ENCODE peak calls at places on chromosomes 2 and 18, in seven cellular contexts. I, F, A, Y, J, Q and N are unnamed samples. For H3K4me1, the result is how much of the 10 kb centered on the place peaks cover.

GRCh38 chr18:8800445-8800844 is 95.1 kb downstream of the MTCL1 start:
- DNase-seq in Q (no peak), I (no peak), Y (no peak), A (no peak), F (no peak), J (no peak), N (no peak)

GRCh38 chr2:106095478-106096392 is 98.4 kb downstream of the UXS1 start:
- DNase-seq in A (no peak), Y (peak), J (no peak), Q (no peak), I (no peak), F (no peak), N (no peak)

GRCh38 chr18:36589857-36590543 is 238.8 kb downstream of the TPGS2 start:
- DNase-seq in Y (no peak), F (no peak), Q (no peak), A (no peak), J (no peak), I (no peak), N (no peak)

GRCh38 chr2:98822301-98823164 is 91.6 kb upstream of the MGAT4A start:
- DNase-seq in A (no peak), F (no peak), Q (no peak), J (peak), Y (peak), I (peak), N (peak)

GRCh38 chr2:1593371-1594205 is 150.7 kb downstream of the PXDN start:
- DNase-seq in I (no peak), Y (peak), F (no peak), A (no peak), J (no peak), Q (no peak), N (no peak)

GRCh38 chr2:189580662-189581353 is at the start of gene SLC40A1:
- DNase-seq in Y (peak), J (peak), Q (peak), F (peak), A (peak), I (peak), N (no peak)

GRCh38 chr2:181991171-181991885 is 5.7 kb downstream of the PPP1R1C start:
- DNase-seq in J (no peak), I (no peak), Q (no peak), A (no peak), F (no peak), Y (no peak), N (no peak)

GRCh38 chr2:99496021-99496420 is 6.2 kb upstream of the REV1 start:
- DNase-seq in F (no peak), J (no peak), I (no peak), A (no peak), Y (no peak), Q (no peak), N (no peak)

GRCh38 chr2:28343971-28344715 is 48.5 kb upstream of the FOSL2 start:
- DNase-seq in J (no peak), F (no peak), A (no peak), Y (no peak), Q (no peak), I (no peak), N (no peak)

GRCh38 chr2:625415-626135 is 51.6 kb downstream of the TMEM18 start:
- DNase-seq in Q (no peak), I (no peak), F (no peak), A (no peak), Y (peak), J (no peak), N (no peak)

GRCh38 chr2:241151934-241152660 is 1.8 kb downstream of the PPP1R7 start:
- DNase-seq in A (no peak), J (no peak), F (no peak), Y (no peak), Q (no peak), I (no peak), N (no peak)

GRCh38 chr18:80200171-80200931 is 47.0 kb downstream of the PARD6G start:
- DNase-seq in Q (no peak), F (no peak), J (no peak), I (no peak), Y (peak), A (no peak), N (no peak)

GRCh38 chr2:173652311-173652710 is 297.6 kb downstream of the CDCA7 start:
- DNase-seq in Y (no peak), Q (no peak), I (no peak), A (no peak), F (no peak), J (no peak), N (no peak)

GRCh38 chr2:235314371-235314915 is 179.4 kb upstream of the AGAP1 start:
- DNase-seq in Q (no peak), J (no peak), F (no peak), A (no peak), Y (no peak), I (no peak), N (no peak)

GRCh38 chr2:105470979-105471378 is 72.1 kb upstream of the FHL2 start:
- DNase-seq in J (no peak), A (no peak), Q (no peak), F (no peak), Y (no peak), I (no peak), N (no peak)

GRCh38 chr2:66437601-66438497 is 2.9 kb downstream of the MEIS1 start:
- DNase-seq in F (no peak), I (no peak), Y (peak), Q (peak), A (no peak), J (no peak), N (no peak)

GRCh38 chr2:109558076-109558882 is 55.5 kb downstream of the SEPTIN10 start:
- DNase-seq in Q (no peak), A (peak), F (no peak), Y (no peak), I (peak), J (peak), N (no peak)

GRCh38 chr2:65316072-65316471 is 88.4 kb downstream of the ACTR2 start:
- DNase-seq in Y (peak), J (peak), A (no peak), F (peak), Q (peak), I (peak), N (no peak)

GRCh38 chr2:141399270-141399669 is 731.5 kb downstream of the LRP1B start:
- DNase-seq in A (no peak), F (no peak), Y (no peak), I (no peak), Q (no peak), J (no peak), N (peak)

GRCh38 chr2:105287692-105288091 is 41.8 kb downstream of the TGFBRAP1 start:
- DNase-seq in Y (no peak), I (peak), J (no peak), F (no peak), A (peak), Q (no peak), N (peak)

GRCh38 chr18:78069784-78070664 is 820.4 kb downstream of the GALR1 start:
- DNase-seq in F (no peak), J (peak), Q (no peak), A (no peak), I (no peak), Y (peak), N (no peak)

GRCh38 chr18:703660-704018 is 8.8 kb downstream of the ENOSF1 start:
- DNase-seq in Y (no peak), A (peak), J (no peak), Q (no peak), F (no peak), I (peak), N (no peak)

GRCh38 chr2:10977003-10977402 is 65.3 kb downstream of the KCNF1 start:
- DNase-seq in J (no peak), F (no peak), I (no peak), Q (no peak), Y (no peak), A (no peak), N (no peak)

GRCh38 chr18:8930990-8931648 is 171.4 kb upstream of the NDUFV2 start:
- DNase-seq in A (no peak), Y (no peak), F (no peak), J (no peak), Q (no peak), I (no peak), N (no peak)

GRCh38 chr2:215950009-215950408 is 63.3 kb downstream of the MREG start:
- DNase-seq in J (no peak), Q (no peak), Y (no peak), A (no peak), F (no peak), I (no peak), N (no peak)

GRCh38 chr2:218839430-218839829 is 7.8 kb upstream of the PRKAG3 start:
- DNase-seq in I (no peak), F (no peak), Q (no peak), J (no peak), A (no peak), Y (no peak), N (no peak)

GRCh38 chr18:27400001-27400400 is 214.9 kb upstream of the CHST9 start:
- DNase-seq in Q (no peak), Y (no peak), A (no peak), J (no peak), F (no peak), I (no peak), N (peak)

GRCh38 chr2:204665244-204665643 is 120.0 kb downstream of the PARD3B start:
- DNase-seq in A (no peak), Q (no peak), Y (no peak), I (no peak), F (no peak), J (no peak), N (no peak)

DNA sequence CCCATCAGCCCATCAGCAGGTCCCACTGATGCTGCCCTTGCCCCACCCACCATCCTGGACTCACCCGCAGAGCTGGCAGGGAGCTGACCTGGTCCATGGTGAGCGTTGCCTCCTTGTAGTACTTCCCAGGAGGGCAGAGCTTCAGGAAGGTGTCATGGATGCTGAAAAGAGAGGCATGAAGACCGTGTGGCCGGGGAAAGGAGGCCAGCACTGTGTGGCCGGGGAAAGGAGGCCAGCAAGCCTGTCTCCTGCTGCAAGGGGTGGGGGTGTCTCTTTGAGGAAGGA is 11.9 kb downstream of the CIB4 start:
- DNase-seq in F (no peak), I (no peak), Q (no peak), A (no peak), J (no peak), Y (no peak), N (no peak)
- H3K4me1 ChIP-seq in F (under half), I (under half), Q (under half), A (under half), J (under half), Y (under half), N (under half)

GRCh38 chr2:217792611-217793527 is 209.9 kb downstream of the TNS1 start:
- DNase-seq in A (no peak), Y (no peak), J (no peak), F (no peak), Q (no peak), I (no peak), N (no peak)

GRCh38 chr2:217795067-217795466 is 207.7 kb downstream of the TNS1 start:
- DNase-seq in F (no peak), Q (no peak), J (no peak), I (no peak), Y (peak), A (peak), N (no peak)

GRCh38 chr2:217795706-217796465 is 206.9 kb downstream of the TNS1 start:
- DNase-seq in J (no peak), Q (no peak), I (peak), Y (peak), A (peak), F (no peak), N (no peak)

GRCh38 chr2:217794133-217794986 is 208.4 kb downstream of the TNS1 start:
- DNase-seq in Y (peak), I (peak), J (no peak), A (peak), F (no peak), Q (no peak), N (no peak)

DNA sequence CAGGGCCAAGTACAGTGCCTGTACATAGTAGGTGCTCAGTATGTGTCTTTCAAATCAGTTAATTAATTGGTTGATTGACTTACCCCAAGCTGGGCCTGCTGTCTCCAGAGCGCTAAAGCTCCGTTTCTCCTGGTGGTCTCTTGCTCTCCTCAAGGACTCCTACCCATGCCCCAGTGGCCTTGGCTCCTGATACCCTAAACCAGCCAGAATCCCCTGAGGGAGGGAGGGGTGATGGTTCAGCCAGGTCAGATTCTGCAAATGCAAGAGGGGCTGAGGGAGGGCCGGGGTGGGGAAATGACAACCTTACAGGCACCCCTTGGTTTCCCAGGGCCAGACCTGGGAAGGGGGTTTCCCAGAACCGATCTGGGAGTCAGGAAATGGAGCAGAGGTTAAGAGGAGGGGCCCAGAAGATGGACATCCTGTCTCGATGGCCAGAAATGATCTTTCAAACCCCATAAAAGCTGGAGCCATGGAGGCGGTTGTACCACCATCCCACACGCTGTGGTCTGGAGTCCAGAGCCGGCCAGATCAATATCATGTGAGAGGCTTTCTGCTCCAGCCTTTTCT is 209.1 kb downstream of the TNS1 start:
- DNase-seq in I (no peak), F (no peak), Y (no peak), J (no peak), Q (no peak), A (peak), N (no peak)
- H3K4me1 ChIP-seq in I (under half), F (under half), Y (under half), J (under half), Q (under half), A (under half), N (under half)

DNA sequence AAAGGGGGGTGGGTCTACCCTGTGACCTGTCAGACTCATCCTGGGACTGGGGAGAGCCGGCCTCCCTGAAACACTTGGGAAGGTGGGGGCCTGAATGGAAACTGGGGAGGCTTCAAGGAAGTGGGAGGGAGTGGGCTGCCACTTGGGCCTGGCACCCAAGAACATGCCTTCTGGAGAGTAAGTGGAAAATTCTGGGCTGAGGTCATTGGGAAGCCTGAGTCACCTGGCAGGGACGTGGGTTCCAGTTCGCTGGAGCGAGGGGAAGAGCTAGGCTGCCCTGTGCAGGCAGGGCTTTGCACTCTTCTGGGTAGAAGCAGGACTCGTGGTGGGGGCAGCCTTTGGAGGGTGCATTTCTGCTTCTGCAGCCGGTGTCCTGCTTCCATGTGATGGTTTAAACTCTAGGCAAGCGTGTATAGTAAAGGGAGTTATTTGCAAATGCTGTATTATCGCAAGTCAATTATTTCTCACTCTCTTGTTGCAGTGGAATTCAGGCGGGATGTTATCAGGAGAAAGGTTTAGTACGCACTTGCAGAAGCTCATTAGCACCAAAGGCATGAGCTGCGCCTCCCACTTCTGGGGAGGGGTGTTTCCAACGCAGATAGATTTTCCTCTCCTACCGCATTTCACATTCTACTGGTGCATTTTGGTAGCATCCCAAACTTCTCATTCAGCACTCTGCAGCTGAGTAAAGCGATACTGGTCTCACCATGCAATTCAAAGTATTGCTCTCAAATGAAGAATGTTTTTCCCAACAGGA is 3.8 kb downstream of the LRRFIP1 start:
- DNase-seq in I (no peak), A (no peak), J (no peak), Q (no peak), F (no peak), Y (peak), N (no peak)
- H3K4me1 ChIP-seq in I (under half), A (under half), J (under half), Q (under half), F (half or more), Y (under half), N (under half)

GRCh38 chr2:127362971-127363370 is 24.8 kb downstream of the MAP3K2 start:
- DNase-seq in Y (no peak), A (no peak), F (no peak), Q (no peak), J (no peak), I (no peak), N (no peak)
- H3K4me1 ChIP-seq in Y (under half), A (under half), F (under half), Q (under half), J (under half), I (under half), N (under half)

GRCh38 chr2:207091175-207091574 is 74.6 kb downstream of the KLF7 start:
- DNase-seq in Q (no peak), Y (no peak), F (no peak), A (no peak), J (no peak), I (peak), N (no peak)
- H3K4me1 ChIP-seq in Q (under half), Y (under half), F (under half), A (under half), J (under half), I (under half), N (under half)

GRCh38 chr2:72574886-72575285 is 250.9 kb downstream of the EXOC6B start:
- DNase-seq in J (no peak), Q (no peak), A (no peak), I (no peak), Y (no peak), F (no peak), N (no peak)
- H3K4me1 ChIP-seq in J (under half), Q (under half), A (under half), I (under half), Y (under half), F (under half), N (under half)